ENCODE peak calls at places on chromosomes 4 and X, in four cellular contexts. A, R, T and G are unnamed samples.

GRCh38 chr4:7041851-7042696 is 1.1 kb upstream of the TADA2B start:
- DNase-seq in A (peak; percentile 7), T (no peak), R (peak; percentile 93), G (no peak)

GRCh38 chrX:119186194-119186593 is 49.9 kb upstream of the PGRMC1 start:
- DNase-seq in R (no peak), T (no peak), A (no peak), G (no peak)

GRCh38 chr4:81405900-81406401 is 65.8 kb downstream of the RASGEF1B start:
- DNase-seq in T (peak; percentile 57), A (peak; percentile 74), R (no peak), G (peak; percentile 63)

GRCh38 chr4:112714922-112715901 is 78.3 kb downstream of the LARP7 start:
- DNase-seq in R (no peak), A (no peak), T (no peak), G (no peak)

GRCh38 chr4:48635980-48636379 is 144.1 kb downstream of the FRYL start:
- DNase-seq in A (no peak), T (no peak), R (no peak), G (no peak)

GRCh38 chrX:132809581-132809980 is 148.8 kb downstream of the HS6ST2 start:
- DNase-seq in A (no peak), T (no peak), R (no peak), G (peak; percentile 15)

GRCh38 chr4:137083571-137083970 is 448.7 kb downstream of the PCDH18 start:
- DNase-seq in R (no peak), A (no peak), T (no peak), G (no peak)

GRCh38 chr4:79034544-79034943 is 95.3 kb upstream of the PAQR3 start:
- DNase-seq in T (no peak), R (no peak), A (no peak), G (no peak)

GRCh38 chr4:17336524-17336941 is 175.4 kb downstream of the QDPR start:
- DNase-seq in T (no peak), R (peak; percentile 83), A (peak; percentile 86), G (no peak)

GRCh38 chrX:24553016-24553415 is 87.9 kb downstream of the PDK3 start:
- DNase-seq in R (no peak), A (no peak), T (no peak), G (no peak)

GRCh38 chrX:148567229-148567628 is 66.8 kb downstream of the AFF2 start:
- DNase-seq in R (no peak), A (no peak), T (peak; percentile 62), G (no peak)
- H3K27ac ChIP-seq in R (no peak overlapping the region), A (no peak overlapping the region), T (no peak overlapping the region), G (no peak overlapping the region)

GRCh38 chr4:143626134-143626859 is 74.2 kb downstream of the FREM3 start:
- DNase-seq in A (no peak), T (peak; percentile 51), R (no peak), G (no peak)

DNA sequence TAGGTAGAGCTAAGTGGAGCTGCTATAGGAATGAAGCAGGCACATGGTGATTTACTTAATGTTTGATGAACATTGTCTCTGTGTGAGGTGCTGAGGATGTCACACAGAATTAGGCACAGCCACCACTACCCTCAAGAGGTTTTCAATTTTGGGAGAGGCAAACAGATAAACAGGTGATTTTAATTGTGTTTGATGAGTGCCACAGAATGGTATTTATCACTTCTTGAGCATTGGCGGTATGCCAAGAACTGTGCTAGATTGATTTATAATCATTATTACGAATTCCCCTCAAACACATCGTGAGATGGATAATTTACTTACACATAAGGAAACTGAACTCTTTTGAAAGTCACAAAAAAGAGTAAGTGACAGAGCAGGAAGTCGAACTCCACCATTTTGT is 74.8 kb downstream of the FREM3 start:
- DNase-seq in R (no peak), A (no peak), T (no peak), G (no peak)
- H3K27ac ChIP-seq in R (no peak overlapping the region), A (no peak overlapping the region), T (no peak overlapping the region), G (no peak overlapping the region)

DNA sequence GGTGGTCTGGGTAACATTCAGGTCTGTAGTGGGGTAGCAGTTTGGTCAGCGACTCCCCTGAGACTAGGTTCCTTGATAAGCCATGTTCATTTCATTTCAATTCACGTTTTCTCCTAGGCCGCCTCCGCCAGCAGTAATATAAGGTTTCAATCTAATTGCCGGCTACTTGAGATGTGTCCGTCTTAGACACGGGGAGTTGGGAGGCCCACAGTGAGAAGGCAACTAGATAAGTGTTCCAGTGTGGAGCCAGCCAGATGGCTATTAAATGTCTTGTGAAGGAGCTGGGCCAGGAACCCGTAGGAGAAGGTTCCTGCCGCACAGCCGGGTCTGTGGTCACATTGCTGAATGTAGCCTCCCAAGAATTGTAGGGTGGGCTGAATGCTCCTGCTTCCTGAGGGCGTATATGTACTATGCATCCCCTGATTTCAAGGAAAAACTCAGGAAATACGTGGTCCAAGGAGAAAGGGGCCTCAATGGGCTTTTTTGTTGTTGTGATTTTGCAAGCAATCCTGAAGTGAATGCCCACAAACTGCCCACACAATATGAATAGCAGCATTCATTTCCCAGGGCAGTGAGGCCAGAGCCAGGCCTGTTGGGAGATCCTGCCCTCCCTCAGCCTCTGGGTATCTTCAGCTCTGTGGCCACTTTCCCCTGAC is 220.6 kb upstream of the RPL34 start:
- DNase-seq in A (no peak), R (no peak), T (no peak), G (no peak)
- H3K27ac ChIP-seq in A (no peak overlapping the region), R (no peak overlapping the region), T (no peak overlapping the region), G (no peak overlapping the region)

DNA sequence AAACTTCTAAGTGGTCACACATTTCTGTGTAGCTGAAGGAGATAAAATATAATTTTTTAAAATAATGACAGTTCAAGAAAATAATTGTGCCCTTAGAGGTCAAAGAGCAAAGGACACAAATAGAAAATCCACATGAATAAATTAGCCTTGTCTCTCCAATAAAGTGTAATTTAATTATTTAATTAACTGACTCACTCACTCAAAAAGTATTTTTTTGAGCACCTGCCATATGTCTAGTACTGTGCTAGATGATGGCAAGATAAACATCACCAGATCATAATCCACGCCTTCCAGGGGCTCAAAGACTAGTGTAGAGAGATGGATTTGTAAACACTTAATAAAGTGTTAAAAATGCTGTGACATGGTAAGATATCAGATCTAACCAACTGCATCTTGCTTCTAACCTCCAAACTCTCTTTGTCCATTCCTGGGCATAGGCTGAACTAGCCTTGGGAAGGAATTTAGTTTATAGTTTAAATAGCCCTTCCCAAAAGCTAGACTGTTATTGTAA is 112.5 kb downstream of the SCLT1 start:
- DNase-seq in T (no peak), A (no peak), R (no peak), G (no peak)
- H3K27ac ChIP-seq in T (no peak overlapping the region), A (no peak overlapping the region), R (no peak overlapping the region), G (no peak overlapping the region)